ENCODE peak calls at places on chromosomes 3 and 15, in four cellular contexts. S, N, L and K are unnamed samples.
A peak's percentile ranks its signal among the peaks of the same experiment; 100 is the strongest.

GRCh38 chr15:97933589-97933988 is 26.9 kb upstream of the ARRDC4 start:
- DNase-seq in S (no peak), N (no peak), L (no peak), K (no peak)

GRCh38 chr3:42802876-42803799 is 1.2 kb downstream of the HIGD1A start:
- DNase-seq in S (no peak), N (peak; percentile 33), L (peak; percentile 64), K (peak; percentile 21)

GRCh38 chr15:55791576-55792400 is 48.8 kb upstream of the PRTG start:
- DNase-seq in S (no peak), N (no peak), L (no peak), K (no peak)

GRCh38 chr15:69090197-69090948 is 70.1 kb upstream of the GLCE start:
- DNase-seq in S (no peak), N (no peak), L (no peak), K (peak; percentile 70)

GRCh38 chr15:61656391-61656790 is 403.9 kb downstream of the VPS13C start:
- DNase-seq in S (no peak), N (no peak), L (no peak), K (no peak)

GRCh38 chr3:63980830-63981498 is 42.3 kb downstream of the PSMD6 start:
- DNase-seq in S (no peak), N (no peak), L (no peak), K (no peak)

GRCh38 chr15:33016405-33017024 is 178.0 kb downstream of the FMN1 start:
- DNase-seq in S (no peak), N (no peak), L (no peak), K (no peak)

GRCh38 chr3:174330303-174330702 is 528.8 kb upstream of the NAALADL2 start:
- DNase-seq in S (no peak), N (no peak), L (no peak), K (no peak)

GRCh38 chr3:159846255-159846654 is 142.4 kb upstream of the IL12A start:
- DNase-seq in S (no peak), N (no peak), L (no peak), K (no peak)

GRCh38 chr3:61875073-61875472 is 313.7 kb downstream of the PTPRG start:
- DNase-seq in S (no peak), N (no peak), L (no peak), K (no peak)

GRCh38 chr3:32401541-32402052 is 9.9 kb downstream of the CMTM7 start:
- DNase-seq in S (no peak), N (peak; percentile 46), L (no peak), K (peak; percentile 74)

GRCh38 chr3:67516496-67516895 is 137.9 kb downstream of the SUCLG2 start:
- DNase-seq in S (no peak), N (no peak), L (no peak), K (no peak)

GRCh38 chr3:32484437-32484836 is 18.2 kb downstream of the CMTM6 start:
- DNase-seq in S (no peak), N (no peak), L (no peak), K (no peak)

GRCh38 chr3:44628716-44629115 is 3.9 kb downstream of the ZNF197 start:
- DNase-seq in S (no peak), N (no peak), L (no peak), K (no peak)

GRCh38 chr15:74892931-74893330 is 3.1 kb downstream of the MPI start:
- DNase-seq in S (no peak), N (no peak), L (no peak), K (no peak)
- TF ChIP-seq NR2C2 in S (no peak), N (no peak), L (no peak), K (no peak)

DNA sequence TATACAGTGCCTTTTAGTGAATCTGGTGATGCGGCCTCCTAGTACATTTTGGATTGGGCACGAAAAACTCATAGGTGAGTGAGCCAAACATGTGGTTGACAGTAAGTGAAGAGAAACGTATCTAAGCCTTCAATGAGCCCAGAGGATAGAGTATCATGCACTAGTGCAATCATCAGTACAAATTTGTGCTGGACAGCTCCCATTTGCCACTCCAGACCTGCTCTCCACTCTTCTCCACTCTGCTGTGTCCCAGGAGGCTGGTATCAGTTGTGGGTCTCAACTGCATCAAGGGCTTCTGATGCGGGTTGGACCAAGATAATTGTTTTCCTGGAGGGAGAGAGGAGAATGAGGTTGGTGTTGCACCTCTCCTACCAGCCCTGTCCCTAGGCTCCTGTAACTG is 9.1 kb upstream of the RASGRF1 start:
- DNase-seq in S (no peak), N (no peak), L (no peak), K (no peak)
- TF ChIP-seq NR2C2 in S (no peak), N (no peak), L (no peak), K (no peak)

GRCh38 chr3:140580746-140581145 is 97.1 kb upstream of the TRIM42 start:
- DNase-seq in S (no peak), N (no peak), L (no peak), K (no peak)
- TF ChIP-seq NR2C2 in S (no peak), N (no peak), L (no peak), K (no peak)

DNA sequence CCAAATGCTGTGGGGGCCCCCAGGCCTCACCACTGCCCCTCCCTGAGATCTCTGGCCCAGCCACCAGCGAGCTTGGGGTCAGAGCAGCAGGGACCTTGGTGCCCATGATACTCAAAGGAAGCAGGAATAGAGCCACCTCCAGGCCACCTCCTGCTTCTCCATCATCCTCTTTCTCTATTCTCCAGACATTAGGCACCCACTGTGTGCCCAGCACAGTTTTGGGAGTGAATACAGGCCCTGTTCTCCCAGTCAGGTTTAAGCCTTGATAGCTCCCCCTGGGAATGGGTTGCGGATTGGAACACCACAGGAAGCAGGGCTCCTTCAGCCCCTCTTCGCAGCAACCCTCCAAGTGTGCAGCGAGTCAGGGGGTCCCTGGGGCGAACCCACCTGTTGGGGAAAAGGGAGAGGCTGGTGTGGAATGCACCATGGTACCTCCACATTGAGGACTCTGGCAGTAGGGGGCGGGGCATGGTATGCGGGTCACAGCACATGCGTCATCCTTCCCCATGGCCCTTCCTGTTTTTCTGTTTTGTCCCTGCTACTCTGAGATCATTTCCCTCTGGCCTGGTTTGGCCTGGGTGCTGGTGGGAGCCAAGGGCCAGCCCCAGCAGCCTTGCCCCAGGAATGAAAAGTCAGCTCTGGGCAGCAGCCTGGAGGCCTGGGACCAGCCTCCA is 14.2 kb upstream of the SEMA3B start:
- DNase-seq in S (no peak), N (no peak), L (no peak), K (no peak)
- TF ChIP-seq NR2C2 in S (no peak), N (no peak), L (no peak), K (no peak)

DNA sequence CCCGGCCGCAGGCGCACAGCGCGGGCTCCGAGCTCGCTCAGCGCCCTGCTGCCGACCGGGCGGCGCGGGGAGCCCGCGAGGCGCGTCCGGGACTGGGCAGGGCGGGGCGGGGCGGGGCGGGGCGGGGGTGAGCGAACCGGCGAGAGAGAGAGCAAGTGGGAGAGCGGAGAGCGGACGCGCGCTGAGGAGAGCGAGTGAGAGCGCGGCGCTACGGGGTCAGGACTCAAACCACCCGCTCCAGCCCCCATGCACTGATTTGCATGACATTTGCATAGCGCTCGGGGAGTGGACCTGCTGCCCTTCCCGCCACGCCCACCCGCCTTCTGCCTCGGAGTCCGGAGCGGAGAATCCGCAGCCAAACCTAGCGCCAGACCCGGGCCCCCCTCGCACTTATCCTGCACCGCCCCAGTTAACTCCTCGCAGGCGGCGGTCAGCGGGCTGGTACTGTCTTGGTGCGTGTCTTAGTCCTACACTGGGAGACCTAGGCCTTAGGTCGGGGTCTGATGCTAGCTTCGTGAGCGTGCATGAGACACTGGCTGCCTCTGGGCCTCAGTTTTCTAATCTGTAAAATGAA is at the start of gene MYLK:
- DNase-seq in S (no peak), N (peak; percentile 65), L (peak; percentile 80), K (peak; percentile 95)
- TF ChIP-seq NR2C2 in S (no peak), N (no peak), L (no peak), K (no peak)

DNA sequence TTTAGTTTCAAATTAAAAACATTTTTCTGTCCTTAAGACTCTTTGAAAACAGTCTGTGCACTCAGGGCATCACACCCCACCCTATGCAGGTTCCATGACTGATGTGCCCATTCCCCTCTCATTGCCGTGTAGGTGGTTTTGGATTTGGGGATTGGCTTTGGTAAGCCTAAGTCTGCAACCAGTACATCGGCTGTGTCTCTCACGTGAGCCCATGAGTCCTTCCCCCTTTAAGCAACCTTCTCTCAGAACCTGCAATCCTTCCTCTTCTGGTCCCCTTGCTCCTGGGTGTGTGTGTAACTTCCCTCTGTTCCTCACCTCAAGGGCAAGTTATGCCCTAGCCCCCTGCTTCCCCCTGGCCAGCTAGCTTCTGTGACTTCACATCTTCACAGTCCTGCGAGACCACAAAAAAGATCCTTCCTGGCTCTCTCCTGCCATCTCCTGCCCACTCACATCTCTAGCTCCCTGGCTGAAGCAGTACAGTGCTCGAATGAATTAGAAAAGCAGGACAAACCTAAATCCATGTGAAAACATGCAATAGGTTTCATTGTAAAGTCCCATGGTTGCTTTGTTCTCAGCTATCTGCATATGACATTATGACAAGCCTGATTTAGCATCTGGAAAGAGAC is 126.7 kb downstream of the UACA start:
- DNase-seq in S (no peak), N (peak; percentile 20), L (no peak), K (peak; percentile 25)
- TF ChIP-seq NR2C2 in S (no peak), N (no peak), L (no peak), K (no peak)

DNA sequence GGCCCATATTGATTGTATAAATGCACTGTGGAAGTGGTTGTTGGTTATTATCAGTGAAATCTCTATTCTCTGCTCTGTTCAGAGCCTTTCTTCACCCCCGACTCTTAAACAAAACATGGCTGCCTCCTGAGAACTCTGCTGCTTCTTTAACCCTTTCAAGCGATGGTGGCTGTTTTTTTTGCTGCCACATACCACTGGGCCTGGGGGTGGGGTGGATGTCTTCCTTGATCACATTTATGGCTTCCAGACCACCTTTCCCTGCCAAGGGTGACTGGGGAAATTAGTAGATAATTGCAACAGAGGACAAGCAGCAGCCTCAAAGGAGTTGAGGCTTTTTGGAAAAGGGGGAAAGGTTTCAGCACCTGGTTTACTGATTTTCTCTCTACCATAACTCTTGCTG is 32.8 kb downstream of the YEATS2 start:
- DNase-seq in S (no peak), N (no peak), L (no peak), K (no peak)
- TF ChIP-seq NR2C2 in S (no peak), N (no peak), L (no peak), K (no peak)

DNA sequence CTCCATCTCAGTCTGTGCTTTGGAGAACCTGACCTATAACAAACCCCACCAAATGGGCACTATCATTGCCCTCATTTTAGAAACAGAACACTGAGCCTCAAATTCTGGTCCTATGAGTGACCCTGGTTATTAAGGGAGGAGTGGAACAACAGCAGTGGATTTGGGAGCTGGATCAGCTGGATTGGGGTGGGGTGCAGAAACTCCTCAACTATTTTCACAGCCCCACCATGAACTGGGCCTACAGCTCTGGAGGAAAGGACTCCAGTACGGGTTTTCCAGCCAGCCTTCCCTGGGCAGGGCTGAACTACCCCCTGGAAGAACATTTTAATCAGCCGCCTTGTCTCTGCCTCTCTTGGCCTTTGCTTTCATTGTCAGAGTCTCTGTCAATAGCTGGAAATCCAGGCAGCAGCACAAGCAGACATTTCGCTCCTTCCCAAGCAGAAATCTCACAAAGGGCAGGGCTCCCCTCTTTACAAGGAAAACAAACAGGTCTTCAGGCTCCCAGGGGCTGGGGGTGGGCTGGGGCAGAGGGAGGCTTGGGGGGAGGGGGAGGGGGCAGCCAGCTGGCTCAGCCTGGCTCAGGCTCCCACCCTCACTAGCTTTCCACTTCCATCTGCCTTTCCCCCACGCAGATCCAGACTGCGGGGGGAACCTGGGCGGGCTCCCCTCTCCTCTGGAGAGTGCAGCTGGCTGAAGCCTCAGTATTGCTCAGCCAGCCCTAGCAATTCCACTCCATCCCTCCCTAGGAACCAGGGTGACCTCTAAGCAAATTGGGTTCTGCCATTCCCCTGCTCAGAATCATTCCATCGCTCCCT is 13.7 kb upstream of the TLE3 start:
- DNase-seq in S (no peak), N (no peak), L (peak; percentile 83), K (peak; percentile 84)
- TF ChIP-seq NR2C2 in S (no peak), N (no peak), L (peak; percentile 35), K (no peak)

GRCh38 chr15:51793521-51793920 is 35.9 kb upstream of the TMOD3 start:
- DNase-seq in S (no peak), N (no peak), L (no peak), K (no peak)
- TF ChIP-seq NR2C2 in S (no peak), N (no peak), L (no peak), K (no peak)